ENCODE peak calls at places on chromosomes 6 and 20, in five cellular contexts. A is GM23338, F is hepatocyte, W is HCT116, Q is endothelial cell of umbilical vein. B is an unnamed sample.

GRCh38 chr20:4728121-4728520 is 6.4 kb downstream of the PRND start:
- DNase-seq in Q (no peak), W (no peak), F (no peak), A (no peak), B (peak)

GRCh38 chr20:48340915-48341314 is 486.9 kb downstream of the PREX1 start:
- DNase-seq in F (no peak), W (no peak), A (no peak), Q (no peak), B (no peak)

GRCh38 chr20:42024653-42025052 is 406.5 kb upstream of the CHD6 start:
- DNase-seq in W (no peak), Q (peak), F (peak), A (no peak), B (no peak)

GRCh38 chr6:100257661-100258395 is 206.9 kb downstream of the SIM1 start:
- DNase-seq in Q (peak), A (peak), F (no peak), W (peak), B (peak)

GRCh38 chr6:38068854-38069253 is 249.3 kb downstream of the ZFAND3 start:
- DNase-seq in F (no peak), Q (no peak), A (no peak), W (no peak), B (peak)

GRCh38 chr20:4685923-4686221 is 35.8 kb upstream of the PRND start:
- DNase-seq in F (no peak), Q (no peak), A (no peak), W (no peak), B (no peak)

GRCh38 chr6:122548281-122548680 is 61.9 kb upstream of the PKIB start:
- DNase-seq in W (no peak), A (no peak), F (no peak), Q (no peak), B (no peak)

GRCh38 chr6:11798538-11798937 is 19.9 kb upstream of the ADTRP start:
- DNase-seq in W (no peak), F (no peak), Q (no peak), A (no peak), B (no peak)

GRCh38 chr6:112683926-112684325 is 336.8 kb downstream of the RFPL4B start:
- DNase-seq in A (no peak), Q (no peak), W (no peak), F (no peak), B (peak)

DNA sequence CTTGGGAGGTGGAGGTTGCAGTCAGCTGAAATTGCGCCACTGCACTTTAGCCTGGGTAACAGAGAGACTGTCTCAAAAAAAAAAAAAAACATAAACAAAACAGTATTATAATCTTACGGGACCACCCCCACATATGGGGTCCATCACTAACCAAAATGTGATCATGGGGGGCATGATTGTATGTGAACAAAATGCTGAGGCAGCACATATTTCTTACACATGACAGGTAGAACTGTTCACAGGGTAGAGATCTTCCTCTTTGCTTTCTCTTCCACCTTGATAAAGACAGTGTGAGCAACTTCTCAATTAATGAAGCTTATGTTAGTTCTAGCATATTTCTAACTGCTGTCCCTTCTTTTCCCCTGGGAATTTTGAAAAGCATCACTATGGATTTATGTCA is 24.7 kb downstream of the NFATC2 start:
- DNase-seq in A (no peak), F (no peak), Q (no peak), W (no peak), B (no peak)
- TF ChIP-seq EZH2 in A (no peak), F (no peak), Q (no peak), W (no peak), B (no peak)

DNA sequence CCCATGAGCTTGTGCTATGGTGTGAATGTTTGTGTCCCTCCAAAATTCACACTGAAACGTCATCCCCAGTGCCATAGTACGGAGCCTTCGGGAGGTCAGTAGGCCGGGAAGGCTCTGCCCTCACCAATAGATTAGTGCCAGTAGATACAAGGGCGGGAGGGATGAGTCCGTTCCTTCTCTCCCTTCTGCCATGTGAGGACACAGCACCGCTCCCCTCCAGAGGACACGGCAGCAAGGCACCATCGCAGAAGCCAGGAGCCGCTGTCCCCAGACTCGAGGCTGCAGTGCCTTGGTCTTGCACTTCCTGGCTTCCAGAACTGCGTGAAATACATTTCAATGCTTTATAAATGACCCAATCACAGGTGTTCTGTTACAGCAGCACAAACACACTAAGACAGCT is 39.2 kb upstream of the BHLHE23 start:
- DNase-seq in Q (no peak), A (no peak), F (no peak), W (no peak), B (no peak)
- TF ChIP-seq EZH2 in Q (no peak), A (no peak), F (no peak), W (no peak), B (no peak)

DNA sequence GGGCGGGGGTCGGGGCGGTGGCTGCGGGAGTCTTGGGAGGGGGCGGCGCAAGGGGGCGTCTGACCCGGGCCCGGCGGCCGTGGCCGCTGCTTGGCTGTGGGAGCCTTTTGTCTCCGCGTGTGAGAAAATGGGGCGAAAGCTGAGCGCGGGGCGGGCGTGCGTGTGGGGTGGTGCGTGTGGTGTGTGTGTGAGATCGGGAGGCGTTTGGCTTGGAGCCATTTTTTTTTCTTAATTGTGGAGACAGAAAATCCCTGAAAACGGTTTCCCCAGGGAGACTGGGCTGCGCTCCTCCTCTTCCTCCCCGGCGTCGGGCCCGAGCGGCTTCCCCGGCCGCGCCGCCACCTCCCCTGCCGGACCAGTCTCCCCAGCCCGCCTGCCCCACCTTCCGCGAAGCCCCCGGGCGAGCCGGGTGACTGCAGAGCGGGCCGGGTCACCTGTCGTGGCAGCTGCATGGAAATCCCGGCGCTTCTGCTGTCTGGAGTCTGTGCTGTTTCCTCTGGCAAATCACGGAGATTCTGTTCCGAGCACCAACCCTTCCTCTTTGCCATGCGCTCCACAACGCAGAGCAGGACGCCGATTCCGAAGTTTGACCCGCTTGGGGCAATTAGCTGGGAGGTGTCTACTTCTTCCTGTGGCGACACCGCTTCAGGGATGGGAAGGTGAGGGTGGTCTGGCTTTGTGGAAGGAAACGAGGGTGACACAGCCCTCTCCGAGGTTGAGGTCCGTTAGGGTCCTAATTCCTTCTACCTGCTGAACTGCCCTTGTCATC is 64.5 kb downstream of the GTF2H5 start:
- DNase-seq in Q (peak), F (peak), A (peak), W (no peak), B (peak)
- TF ChIP-seq EZH2 in Q (no peak), F (no peak), A (no peak), W (no peak), B (no peak)

GRCh38 chr6:148746363-148747144 is at the start of gene UST:
- DNase-seq in F (peak), A (peak), W (peak), Q (peak), B (peak)
- TF ChIP-seq EZH2 in F (no peak), A (no peak), W (no peak), Q (no peak), B (no peak)

GRCh38 chr6:133895573-133896343 is 6.8 kb downstream of the TCF21 start:
- DNase-seq in Q (no peak), F (peak), A (peak), W (no peak), B (no peak)
- TF ChIP-seq EZH2 in Q (peak), F (peak), A (peak), W (peak), B (no peak)

GRCh38 chr20:25083141-25083772 is 1.3 kb upstream of the VSX1 start:
- DNase-seq in W (no peak), F (no peak), A (peak), Q (no peak), B (no peak)

GRCh38 chr20:25082498-25082873 is 545 bp upstream of the VSX1 start:
- DNase-seq in Q (no peak), F (no peak), A (no peak), W (no peak), B (no peak)

GRCh38 chr20:25085756-25086495 is 4.0 kb upstream of the VSX1 start:
- DNase-seq in W (no peak), A (no peak), Q (no peak), F (no peak), B (no peak)

GRCh38 chr20:25083773-25084615 is 2.1 kb upstream of the VSX1 start:
- DNase-seq in A (peak), W (no peak), Q (no peak), F (peak), B (no peak)

GRCh38 chr20:25084616-25085187 is 2.8 kb upstream of the VSX1 start:
- DNase-seq in A (peak), W (no peak), Q (no peak), F (no peak), B (no peak)
- TF ChIP-seq EZH2 in A (peak), W (no peak), Q (no peak), F (peak), B (no peak)

GRCh38 chr20:37914672-37915433 is 11.9 kb downstream of the VSTM2L start:
- DNase-seq in Q (no peak), W (no peak), F (peak), A (peak), B (no peak)
- TF ChIP-seq EZH2 in Q (peak), W (no peak), F (no peak), A (no peak), B (no peak)

DNA sequence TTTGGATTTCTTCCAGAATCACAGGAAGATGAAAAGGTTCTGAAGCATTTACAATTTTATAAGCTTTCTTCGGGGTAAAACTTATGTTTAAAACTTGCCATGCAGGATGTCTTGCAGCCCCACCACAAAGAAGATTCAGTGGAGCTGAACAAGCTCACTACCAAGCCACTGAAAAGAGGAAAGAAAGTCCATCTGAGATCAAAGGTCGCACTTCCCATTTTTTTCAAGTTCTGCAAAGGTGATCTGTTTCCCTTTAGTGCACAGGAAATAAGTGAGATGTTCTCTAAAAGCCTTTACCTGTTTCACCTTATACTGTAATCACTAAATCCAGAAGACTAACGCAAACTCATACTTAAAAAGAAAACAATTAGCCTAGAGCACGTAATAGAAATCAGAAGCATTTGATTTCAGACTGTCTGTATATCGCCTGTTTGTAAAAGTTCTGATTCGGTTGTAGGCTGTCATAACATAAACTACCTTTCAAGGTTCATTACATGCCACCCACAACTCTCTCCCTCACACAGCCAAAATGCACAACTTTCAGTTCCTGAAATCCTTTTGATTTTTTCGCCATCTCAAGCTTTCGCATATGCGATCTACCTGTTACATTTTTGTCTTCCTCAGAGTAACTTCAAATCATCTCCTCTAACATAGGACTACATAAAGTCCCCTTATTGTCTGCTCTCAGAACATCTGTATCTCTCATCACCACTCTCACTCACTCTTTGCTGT is 1.8 kb downstream of the ECHDC1 start:
- DNase-seq in A (no peak), W (no peak), F (no peak), Q (no peak), B (peak)
- TF ChIP-seq EZH2 in A (no peak), W (no peak), F (no peak), Q (no peak), B (no peak)